ENCODE peak calls at places on chromosome 4, in five cellular contexts. A is thyroid gland; L is HCEC 1CT; U is ureter; K is CD8-positive, alpha-beta T cell. W is an unnamed sample.

GRCh38 chr4:3308691-3309090 is 15.9 kb downstream of the RGS12 start:
- DNase-seq in K (no peak), L (no peak), A (no peak), U (no peak), W (peak)

GRCh38 chr4:2254665-2255500 is 7.0 kb downstream of the MXD4 start:
- DNase-seq in A (no peak), L (no peak), K (no peak), U (no peak), W (peak)

GRCh38 chr4:11471613-11472012 is 42.9 kb upstream of the HS3ST1 start:
- DNase-seq in U (peak), L (no peak), K (peak), A (no peak), W (no peak)

GRCh38 chr4:16082424-16083216 is 1.2 kb downstream of the PROM1 start:
- DNase-seq in U (no peak), A (peak), L (no peak), K (no peak), W (no peak)

GRCh38 chr4:4791299-4791798 is 68.1 kb upstream of the MSX1 start:
- DNase-seq in U (no peak), K (no peak), L (no peak), A (no peak), W (peak)

GRCh38 chr4:176988226-176988625 is 195.5 kb upstream of the VEGFC start:
- DNase-seq in K (no peak), L (peak), A (no peak), U (no peak), W (no peak)

GRCh38 chr4:24705016-24705753 is 90.2 kb upstream of the SOD3 start:
- DNase-seq in A (no peak), L (no peak), K (no peak), U (no peak), W (no peak)

GRCh38 chr4:108270466-108271450 is 102.0 kb upstream of the LEF1 start:
- DNase-seq in L (peak), U (no peak), A (no peak), K (no peak), W (no peak)

GRCh38 chr4:163606885-163607284 is 112.4 kb downstream of the TMA16 start:
- DNase-seq in A (no peak), U (no peak), K (no peak), L (no peak), W (no peak)

W was measured in mesenteric fat pad.